ENCODE peak calls at places on chromosomes 5 and 9, in five cellular contexts. S is RWPE1; A is fibroblast of gingiva; E is activated effector memory CD4-positive, alpha-beta T cell treated with Interleukin-2 at 50 U/mL for 16 hours; V is AG08396. P is an unnamed sample.

GRCh38 chr5:124231240-124231639 is 515.2 kb downstream of the ZNF608 start:
- DNase-seq in S (no peak), A (no peak), E (no peak), V (no peak), P (no peak)

GRCh38 chr5:4513381-4513780 is 626.7 kb upstream of the ADAMTS16 start:
- DNase-seq in S (no peak), A (no peak), E (no peak), V (no peak), P (no peak)

GRCh38 chr9:37574996-37575395 is 1.2 kb downstream of the FBXO10 start:
- DNase-seq in S (no peak), A (peak), E (no peak), V (no peak), P (no peak)

GRCh38 chr5:127997131-127997775 is 86.3 kb upstream of the SLC12A2 start:
- DNase-seq in S (no peak), A (no peak), E (no peak), V (no peak), P (no peak)

GRCh38 chr9:78821126-78821822 is 524.3 kb downstream of the PSAT1 start:
- DNase-seq in S (peak), A (peak), E (no peak), V (peak), P (peak)

GRCh38 chr9:95031711-95032461 is 285.6 kb downstream of the FANCC start:
- DNase-seq in S (no peak), A (no peak), E (no peak), V (no peak), P (no peak)

GRCh38 chr9:106929471-106930198 is 66.7 kb downstream of the ZNF462 start:
- DNase-seq in S (no peak), A (no peak), E (no peak), V (peak), P (no peak)

GRCh38 chr5:143454936-143455516 is 51.5 kb upstream of the NR3C1 start:
- DNase-seq in S (no peak), A (no peak), E (no peak), V (no peak), P (no peak)

GRCh38 chr9:22379272-22379671 is 67.4 kb upstream of the DMRTA1 start:
- DNase-seq in S (no peak), A (no peak), E (no peak), V (no peak), P (no peak)